ENCODE peak calls at places on chromosomes 2 and 18, in eight cellular contexts. A is left lung; F is effector memory CD4-positive, alpha-beta T cell; C is iPS DF 6.9; Y is dorsolateral prefrontal cortex; X is uterus; O is heart left ventricle; R is tibial nerve. V is an unnamed sample.

GRCh38 chr18:56576826-56577573 is 61.4 kb downstream of the TXNL1 start:
- DNase-seq in A (no peak), F (no peak), C (no peak), Y (peak; percentile 72), X (no peak), O (peak; percentile 38), R (no peak), V (no peak)

GRCh38 chr2:45699032-45699658 is 47.7 kb downstream of the PRKCE start:
- DNase-seq in A (no peak), F (no peak), C (no peak), Y (no peak), X (no peak), O (no peak), R (no peak), V (no peak)

GRCh38 chr18:67104700-67105284 is 411.7 kb downstream of the DSEL start:
- DNase-seq in A (peak; percentile 43), F (no peak), C (peak; percentile 47), Y (peak; percentile 62), X (no peak), O (peak; percentile 38), R (peak; percentile 79), V (peak; percentile 4)

GRCh38 chr18:61842146-61842545 is 50.7 kb downstream of the RNF152 start:
- DNase-seq in A (no peak), F (no peak), C (no peak), Y (no peak), X (no peak), O (no peak), R (no peak), V (no peak)

GRCh38 chr2:237309011-237309410 is 105.0 kb downstream of the COL6A3 start:
- DNase-seq in A (no peak), F (no peak), C (no peak), Y (no peak), X (no peak), O (no peak), R (peak; percentile 66), V (no peak)

GRCh38 chr2:96957299-96957698 is 29.1 kb downstream of the FAM178B start:
- DNase-seq in A (no peak), F (no peak), C (no peak), Y (no peak), X (no peak), O (no peak), R (no peak), V (no peak)

GRCh38 chr2:43001055-43001378 is 208.6 kb upstream of the HAAO start:
- DNase-seq in A (no peak), F (no peak), C (no peak), Y (no peak), X (no peak), O (no peak), R (no peak), V (no peak)

GRCh38 chr2:212034841-212035585 is 503.6 kb downstream of the ERBB4 start:
- DNase-seq in A (no peak), F (no peak), C (no peak), Y (no peak), X (no peak), O (no peak), R (no peak), V (no peak)

GRCh38 chr2:131027566-131028528 is 65.4 kb downstream of the FAM168B start:
- DNase-seq in A (no peak), F (no peak), C (no peak), Y (no peak), X (no peak), O (no peak), R (no peak), V (no peak)

GRCh38 chr2:181781082-181781786 is 100.9 kb upstream of the NEUROD1 start:
- DNase-seq in A (no peak), F (no peak), C (no peak), Y (no peak), X (no peak), O (no peak), R (no peak), V (no peak)

GRCh38 chr2:68594674-68595492 is 48.5 kb upstream of the PROKR1 start:
- DNase-seq in A (no peak), F (peak; percentile 17), C (peak; percentile 18), Y (no peak), X (no peak), O (no peak), R (peak; percentile 17), V (no peak)

GRCh38 chr2:226452768-226453167 is 346.9 kb downstream of the IRS1 start:
- DNase-seq in A (no peak), F (no peak), C (no peak), Y (no peak), X (no peak), O (no peak), R (no peak), V (no peak)

GRCh38 chr2:69567157-69567908 is 76.2 kb downstream of the AAK1 start:
- DNase-seq in A (no peak), F (no peak), C (no peak), Y (no peak), X (no peak), O (no peak), R (no peak), V (no peak)

GRCh38 chr2:129205766-129206165 is 773.7 kb upstream of the RAB6C start:
- DNase-seq in A (no peak), F (no peak), C (no peak), Y (no peak), X (no peak), O (no peak), R (no peak), V (no peak)

GRCh38 chr18:78238404-78239089 is 741.1 kb upstream of the SALL3 start:
- DNase-seq in A (no peak), F (no peak), C (no peak), Y (no peak), X (no peak), O (no peak), R (no peak), V (no peak)

GRCh38 chr2:137190411-137191190 is 425.3 kb downstream of the THSD7B start:
- DNase-seq in A (no peak), F (no peak), C (no peak), Y (no peak), X (no peak), O (peak; percentile 6), R (no peak), V (no peak)

GRCh38 chr2:51108794-51109193 is 76.9 kb upstream of the NRXN1 start:
- DNase-seq in A (no peak), F (no peak), C (no peak), Y (no peak), X (no peak), O (no peak), R (no peak), V (no peak)

GRCh38 chr2:216536725-216537124 is 38.1 kb downstream of the RPL37A start:
- DNase-seq in A (no peak), F (no peak), C (no peak), Y (no peak), X (peak; percentile 58), O (peak; percentile 47), R (no peak), V (no peak)

GRCh38 chr2:43312751-43313641 is 86.6 kb upstream of the ZFP36L2 start:
- DNase-seq in A (no peak), F (no peak), C (no peak), Y (no peak), X (no peak), O (no peak), R (no peak), V (no peak)

DNA sequence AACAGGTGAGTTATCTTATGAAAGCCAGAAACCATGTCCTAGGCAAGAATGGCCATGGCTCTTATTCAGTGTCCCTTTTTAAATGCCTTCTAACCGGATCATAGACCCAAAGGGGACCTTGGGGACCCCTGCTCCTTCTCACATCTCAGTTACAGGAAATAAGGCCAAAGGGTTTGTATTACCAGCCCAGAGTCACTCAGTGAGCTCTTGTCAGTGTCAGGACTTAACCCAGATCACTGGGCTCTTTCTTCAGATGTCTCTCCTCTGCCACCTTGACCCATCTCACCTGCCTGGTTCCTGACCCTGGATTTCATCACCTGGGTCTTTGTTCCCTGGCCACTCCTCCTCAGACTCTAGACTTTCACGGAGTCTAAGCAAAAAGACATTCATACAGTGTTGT is 556.7 kb downstream of the CMPK2 start:
- DNase-seq in A (no peak), F (no peak), C (no peak), Y (no peak), X (no peak), O (no peak), R (no peak), V (no peak)
- H3K27me3 ChIP-seq in A (no peaks in the 10 kb centered on the region), F (no peaks in the 10 kb centered on the region), C (no peaks in the 10 kb centered on the region), Y (peaks cover 20% of the 10 kb centered on the region), X (no peaks in the 10 kb centered on the region), O (peaks cover 8% of the 10 kb centered on the region), R (no peaks in the 10 kb centered on the region), V (no peaks in the 10 kb centered on the region)

DNA sequence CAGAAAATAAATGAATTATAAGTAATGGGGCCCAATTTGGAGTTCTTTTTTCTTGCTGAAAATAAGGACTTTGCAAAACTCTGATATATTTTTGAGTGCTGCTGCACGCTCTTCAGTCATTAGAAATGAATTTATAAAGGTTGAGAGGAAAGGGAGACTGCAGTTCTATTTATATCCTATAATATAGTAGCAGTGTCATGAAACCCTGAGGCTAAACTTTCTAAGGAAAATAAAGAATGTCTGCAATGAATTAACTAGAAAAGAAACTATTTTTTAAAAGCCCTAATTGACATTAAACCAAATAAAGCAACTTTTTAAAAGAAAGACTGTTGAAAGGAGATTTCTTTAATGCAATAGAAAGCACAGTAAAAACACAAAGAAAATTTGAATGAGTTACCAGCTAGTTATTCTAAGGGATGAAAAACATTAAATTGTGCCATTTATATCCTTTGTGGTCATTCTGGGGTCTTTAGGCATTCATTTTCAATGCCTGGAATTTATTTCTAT is 1072.8 kb upstream of the TMEFF2 start:
- DNase-seq in A (no peak), F (no peak), C (no peak), Y (no peak), X (no peak), O (no peak), R (no peak), V (no peak)
- H3K27me3 ChIP-seq in A (no peaks in the 10 kb centered on the region), F (no peaks in the 10 kb centered on the region), C (no peaks in the 10 kb centered on the region), Y (no peaks in the 10 kb centered on the region), X (no peaks in the 10 kb centered on the region), O (peaks cover 4% of the 10 kb centered on the region), R (no peaks in the 10 kb centered on the region), V (no peaks in the 10 kb centered on the region)

DNA sequence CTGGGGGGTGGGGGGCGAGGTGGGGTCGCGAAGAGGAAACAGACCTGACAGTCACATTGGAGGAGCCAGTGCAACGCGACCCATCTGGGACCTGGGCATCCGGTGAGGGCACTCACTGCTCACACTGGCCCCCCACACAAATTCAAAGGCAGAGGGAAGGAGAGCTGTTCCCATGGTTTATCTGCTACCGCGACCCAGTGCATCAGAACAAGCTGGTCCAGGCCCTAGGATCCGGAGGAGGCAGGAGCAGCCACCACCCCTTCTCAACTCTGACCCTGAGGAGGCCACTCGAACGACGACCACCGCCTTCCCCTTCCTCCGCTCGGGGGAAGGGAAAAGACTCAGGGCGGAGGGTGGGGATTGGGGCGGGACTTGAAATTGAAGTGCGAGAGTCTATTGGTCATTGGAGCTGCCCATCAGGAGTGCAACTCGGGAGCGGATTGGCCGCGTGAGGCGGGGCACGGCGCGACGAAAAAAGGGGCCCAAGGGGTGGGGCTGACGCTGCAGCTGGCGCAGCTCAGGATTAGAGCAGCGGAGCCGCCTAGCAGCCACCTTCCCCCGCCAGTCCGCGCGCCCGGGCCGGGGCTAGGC is at the start of gene CDK5R2:
- DNase-seq in A (peak; percentile 75), F (no peak), C (peak; percentile 85), Y (peak; percentile 93), X (peak; percentile 61), O (peak; percentile 68), R (peak; percentile 48), V (no peak)
- H3K27me3 ChIP-seq in A (peaks cover 51% of the 10 kb centered on the region), F (peaks cover 56% of the 10 kb centered on the region), C (peaks cover 18% of the 10 kb centered on the region), Y (peaks cover 60% of the 10 kb centered on the region), X (peaks cover 38% of the 10 kb centered on the region), O (peaks cover 78% of the 10 kb centered on the region), R (peaks cover 94% of the 10 kb centered on the region), V (peaks cover 21% of the 10 kb centered on the region)

GRCh38 chr18:72898870-72899840 is 31.4 kb upstream of the NETO1 start:
- DNase-seq in A (no peak), F (no peak), C (no peak), Y (no peak), X (no peak), O (no peak), R (no peak), V (no peak)

GRCh38 chr18:72895548-72895947 is 27.8 kb upstream of the NETO1 start:
- DNase-seq in A (no peak), F (no peak), C (no peak), Y (no peak), X (no peak), O (no peak), R (no peak), V (no peak)
- H3K27me3 ChIP-seq in A (no peaks in the 10 kb centered on the region), F (no peaks in the 10 kb centered on the region), C (no peaks in the 10 kb centered on the region), Y (no peaks in the 10 kb centered on the region), X (no peaks in the 10 kb centered on the region), O (no peaks in the 10 kb centered on the region), R (no peaks in the 10 kb centered on the region), V (no peaks in the 10 kb centered on the region)

V was measured in thoracic aorta.